ENCODE peak calls at places on chromosomes 11 and 22, in seven cellular contexts. R is HEK293T; B is T-helper 2 cell; S is Ammon's horn; L is ovary; I is kidney tubule cell; T is stimulated activated CD4-positive, alpha-beta T cell treated with anti-CD3 and anti-CD28 coated beads, Interleukin-12 subunit alpha, Interleukin-12 subunit beta, amount 100 ng/mL, for 4 hours. V is an unnamed sample.

GRCh38 chr11:43904737-43905515 is 24.3 kb downstream of the ALKBH3 start:
- DNase-seq in R (no peak), B (no peak), S (peak), L (peak), I (no peak), T (no peak), V (no peak)

GRCh38 chr11:20599424-20600346 is at the start of gene SLC6A5:
- DNase-seq in R (peak), B (peak), S (no peak), L (no peak), I (peak), T (peak), V (no peak)

GRCh38 chr11:67539588-67539987 is 16.3 kb upstream of the CABP2 start:
- DNase-seq in R (no peak), B (peak), S (no peak), L (no peak), I (no peak), T (no peak), V (no peak)

GRCh38 chr11:101435406-101435805 is 148.4 kb downstream of the TRPC6 start:
- DNase-seq in R (no peak), B (no peak), S (no peak), L (no peak), I (no peak), T (no peak), V (no peak)

GRCh38 chr22:46060292-46061123 is 83.5 kb upstream of the WNT7B start:
- DNase-seq in R (no peak), B (no peak), S (no peak), L (no peak), I (no peak), T (no peak), V (no peak)

GRCh38 chr11:107563702-107564101 is 1.8 kb downstream of the ALKBH8 start:
- DNase-seq in R (peak), B (peak), S (peak), L (peak), I (peak), T (no peak), V (no peak)

GRCh38 chr22:29636751-29637150 is 33.3 kb downstream of the NF2 start:
- DNase-seq in R (no peak), B (no peak), S (no peak), L (no peak), I (peak), T (no peak), V (no peak)

GRCh38 chr22:19115628-19116027 is 6.6 kb downstream of the DGCR2 start:
- DNase-seq in R (peak), B (peak), S (peak), L (no peak), I (no peak), T (no peak), V (no peak)

GRCh38 chr11:130426223-130427048 is 2.0 kb downstream of the ADAMTS8 start:
- DNase-seq in R (no peak), B (no peak), S (peak), L (no peak), I (no peak), T (no peak), V (peak)

GRCh38 chr22:27667121-27667843 is 134.3 kb downstream of the MN1 start:
- DNase-seq in R (peak), B (no peak), S (no peak), L (peak), I (peak), T (no peak), V (no peak)

GRCh38 chr11:124873980-124874379 is 8.7 kb downstream of the ROBO3 start:
- DNase-seq in R (no peak), B (no peak), S (no peak), L (peak), I (no peak), T (no peak), V (no peak)

GRCh38 chr11:117457031-117457785 is 129.6 kb downstream of the CEP164 start:
- DNase-seq in R (no peak), B (no peak), S (no peak), L (no peak), I (no peak), T (no peak), V (no peak)

GRCh38 chr22:23233084-23233501 is 52.8 kb downstream of the BCR start:
- DNase-seq in R (no peak), B (no peak), S (no peak), L (no peak), I (no peak), T (no peak), V (no peak)

GRCh38 chr11:67266424-67267187 is at the start of gene GRK2:
- DNase-seq in R (peak), B (peak), S (no peak), L (peak), I (peak), T (no peak), V (no peak)

GRCh38 chr11:85627332-85627997 is at the start of gene DLG2:
- DNase-seq in R (no peak), B (peak), S (peak), L (peak), I (peak), T (no peak), V (peak)

GRCh38 chr11:69666752-69667536 is 8.2 kb downstream of the LTO1 start:
- DNase-seq in R (no peak), B (no peak), S (no peak), L (no peak), I (no peak), T (no peak), V (no peak)

GRCh38 chr11:57539342-57539741 is 1.9 kb downstream of the SMTNL1 start:
- DNase-seq in R (no peak), B (no peak), S (no peak), L (no peak), I (peak), T (no peak), V (no peak)

GRCh38 chr11:43511959-43512358 is 153.2 kb downstream of the TTC17 start:
- DNase-seq in R (no peak), B (no peak), S (no peak), L (no peak), I (no peak), T (no peak), V (no peak)

GRCh38 chr11:57566035-57566504 is 1.4 kb downstream of the UBE2L6 start:
- DNase-seq in R (no peak), B (peak), S (peak), L (peak), I (peak), T (no peak), V (no peak)

GRCh38 chr11:76665172-76665571 is 5.4 kb downstream of the LRRC32 start:
- DNase-seq in R (no peak), B (peak), S (no peak), L (no peak), I (no peak), T (no peak), V (no peak)

GRCh38 chr11:6599449-6599848 is 4.0 kb downstream of the RRP8 start:
- DNase-seq in R (no peak), B (no peak), S (no peak), L (no peak), I (no peak), T (no peak), V (no peak)

GRCh38 chr11:115154355-115154736 is 349.9 kb downstream of the CADM1 start:
- DNase-seq in R (no peak), B (no peak), S (no peak), L (no peak), I (no peak), T (no peak), V (no peak)

GRCh38 chr22:48098243-48098935 is 1335.9 kb downstream of the TBC1D22A start:
- DNase-seq in R (no peak), B (peak), S (no peak), L (no peak), I (no peak), T (no peak), V (no peak)

GRCh38 chr11:121671276-121672168 is 218.8 kb upstream of the SORL1-AS1 start:
- DNase-seq in R (no peak), B (no peak), S (peak), L (peak), I (peak), T (no peak), V (no peak)

GRCh38 chr22:47293368-47294221 is 531.1 kb downstream of the TBC1D22A start:
- DNase-seq in R (no peak), B (no peak), S (no peak), L (no peak), I (no peak), T (no peak), V (peak)

GRCh38 chr22:25602924-25603323 is 38.4 kb downstream of the GRK3 start:
- DNase-seq in R (no peak), B (no peak), S (no peak), L (no peak), I (no peak), T (no peak), V (no peak)

GRCh38 chr11:125637840-125638239 is 12.9 kb downstream of the CHEK1 start:
- DNase-seq in R (no peak), B (no peak), S (no peak), L (no peak), I (peak), T (no peak), V (no peak)

GRCh38 chr22:18091478-18091877 is 13.7 kb downstream of the PEX26 start:
- DNase-seq in R (no peak), B (no peak), S (no peak), L (no peak), I (no peak), T (no peak), V (no peak)

V was measured in left lobe of liver.